ENCODE peak calls at places on chromosomes 7 and 10, in six cellular contexts. L is heart left ventricle; O is HepG2; K is NT2/D1; X is Jurkat, Clone E6-1; V is GM23248. H is an unnamed sample.

GRCh38 chr10:13882112-13882711 is 295.4 kb downstream of the PRPF18 start:
- DNase-seq in K (peak), O (no peak), L (no peak), X (no peak), V (peak), H (no peak)

GRCh38 chr10:93160829-93161228 is 87.1 kb downstream of the CYP26A1 start:
- DNase-seq in K (no peak), L (peak), X (no peak), O (no peak), V (peak), H (no peak)

GRCh38 chr10:78134919-78135318 is 101.3 kb downstream of the RPS24 start:
- DNase-seq in O (no peak), L (no peak), X (no peak), V (no peak), K (no peak), H (no peak)

GRCh38 chr10:63866075-63866746 is 345.0 kb downstream of the REEP3 start:
- DNase-seq in V (peak), O (peak), X (peak), K (peak), L (no peak), H (peak)

GRCh38 chr7:19268737-19269136 is 123.5 kb upstream of the FERD3L start:
- DNase-seq in V (peak), O (no peak), L (no peak), X (no peak), K (no peak), H (no peak)

GRCh38 chr10:72794260-72794659 is 99.3 kb upstream of the OIT3 start:
- DNase-seq in O (no peak), K (no peak), L (no peak), X (no peak), V (peak), H (no peak)

GRCh38 chr7:134434701-134435100 is 24.2 kb downstream of the AKR1B1 start:
- DNase-seq in L (no peak), V (peak), O (no peak), K (no peak), X (no peak), H (no peak)

GRCh38 chr7:45221266-45221665 is 63.7 kb downstream of the RAMP3 start:
- DNase-seq in K (no peak), L (no peak), V (no peak), O (no peak), X (no peak), H (no peak)

GRCh38 chr10:110857265-110858158 is 14.2 kb upstream of the PDCD4 start:
- DNase-seq in L (no peak), K (no peak), V (peak), O (peak), X (no peak), H (peak)

GRCh38 chr7:95676691-95677090 is 80.4 kb upstream of the PDK4 start:
- DNase-seq in X (no peak), O (no peak), K (no peak), L (no peak), V (no peak), H (no peak)

GRCh38 chr7:151918444-151918843 is 37.8 kb upstream of the GALNTL5 start:
- DNase-seq in V (no peak), O (no peak), X (no peak), K (no peak), L (no peak), H (no peak)

GRCh38 chr7:151867912-151868804 is 8.8 kb downstream of the PRKAG2 start:
- DNase-seq in O (no peak), K (no peak), L (peak), X (no peak), V (no peak), H (no peak)

GRCh38 chr7:69664433-69664832 is 66.2 kb downstream of the AUTS2 start:
- DNase-seq in L (no peak), X (no peak), K (no peak), O (no peak), V (no peak), H (no peak)

GRCh38 chr10:59595584-59595983 is 114.1 kb downstream of the SLC16A9 start:
- DNase-seq in L (no peak), V (no peak), K (no peak), X (no peak), O (no peak), H (no peak)

GRCh38 chr7:91876391-91877133 is 3.9 kb downstream of the MTERF1 start:
- DNase-seq in X (no peak), L (no peak), K (no peak), V (peak), O (no peak), H (no peak)

GRCh38 chr10:7634142-7634894 is 32.4 kb downstream of the ITIH5 start:
- DNase-seq in K (no peak), L (no peak), V (no peak), O (no peak), X (no peak), H (no peak)

GRCh38 chr10:83195021-83195420 is 944.3 kb upstream of the GHITM start:
- DNase-seq in L (no peak), O (no peak), V (no peak), K (no peak), X (no peak), H (no peak)

GRCh38 chr7:155298288-155298833 is 683 bp downstream of the INSIG1 start:
- DNase-seq in K (no peak), L (no peak), X (no peak), O (no peak), V (peak), H (peak)

GRCh38 chr7:140702774-140703173 is 6.3 kb downstream of the NDUFB2 start:
- DNase-seq in V (no peak), O (no peak), K (no peak), L (no peak), X (no peak), H (no peak)

GRCh38 chr10:100825325-100825875 is 80.0 kb downstream of the PAX2 start:
- DNase-seq in O (no peak), K (no peak), L (no peak), V (no peak), X (no peak), H (no peak)

GRCh38 chr7:106068986-106069385 is 43.1 kb downstream of the SYPL1 start:
- DNase-seq in X (no peak), V (peak), L (no peak), K (no peak), O (no peak), H (no peak)

GRCh38 chr7:99794585-99795502 is 10.9 kb upstream of the CYP3A4 start:
- DNase-seq in O (peak), V (peak), L (no peak), K (no peak), X (no peak), H (no peak)

GRCh38 chr10:105358911-105359310 is 717.8 kb downstream of the SORCS3 start:
- DNase-seq in L (no peak), K (no peak), X (no peak), O (no peak), V (no peak), H (no peak)

GRCh38 chr10:106424076-106424475 is 740.4 kb downstream of the SORCS1 start:
- DNase-seq in X (no peak), O (no peak), L (no peak), K (no peak), V (peak), H (no peak)

GRCh38 chr7:33807779-33808482 is 97.4 kb upstream of the BMPER start:
- DNase-seq in V (peak), K (peak), L (no peak), O (peak), X (peak), H (no peak)

GRCh38 chr7:99123571-99124033 is 20.3 kb downstream of the SMURF1 start:
- DNase-seq in L (no peak), K (no peak), V (peak), O (no peak), X (no peak), H (no peak)

GRCh38 chr10:35244549-35244948 is 91.8 kb upstream of the CCNY start:
- DNase-seq in O (no peak), K (no peak), X (no peak), L (no peak), V (no peak), H (no peak)
- H3K4me3 ChIP-seq in O (no peak), K (no peak), X (no peak), L (no peak), V (no peak), H (no peak)

GRCh38 chr10:68327889-68328786 is 3.7 kb upstream of the HNRNPH3 start:
- DNase-seq in V (peak), L (no peak), O (peak), X (no peak), K (no peak), H (no peak)
- H3K4me3 ChIP-seq in V (peak), L (no peak), O (peak), X (no peak), K (no peak), H (peak)

GRCh38 chr10:127148066-127148932 is 48.1 kb downstream of the INSYN2A start:
- DNase-seq in K (no peak), V (peak), X (no peak), L (no peak), O (no peak), H (no peak)
- H3K4me3 ChIP-seq in K (no peak), V (peak), X (no peak), L (no peak), O (no peak), H (no peak)

DNA sequence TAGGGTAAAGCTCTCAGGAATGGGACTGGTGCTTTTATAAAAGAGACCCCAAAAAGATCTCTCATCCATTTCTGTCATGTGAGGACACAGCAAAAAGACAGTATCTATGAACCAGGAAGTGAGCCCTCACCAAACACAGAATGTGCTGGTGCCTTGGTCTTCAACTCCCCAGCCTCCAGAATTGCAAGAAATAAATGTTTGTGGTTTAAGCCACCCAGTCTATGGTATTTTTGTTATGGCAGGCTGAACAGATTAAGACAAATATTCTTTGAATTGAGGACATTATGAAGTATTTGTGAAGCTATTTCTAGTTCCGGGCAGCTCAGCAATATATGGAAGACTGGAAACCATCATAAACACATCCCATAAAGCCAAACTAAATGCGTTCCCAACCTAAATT is 153.7 kb downstream of the GALNT17 start:
- DNase-seq in V (no peak), K (no peak), O (no peak), X (no peak), L (no peak), H (no peak)
- H3K4me3 ChIP-seq in V (no peak), K (no peak), O (no peak), X (no peak), L (no peak), H (no peak)

DNA sequence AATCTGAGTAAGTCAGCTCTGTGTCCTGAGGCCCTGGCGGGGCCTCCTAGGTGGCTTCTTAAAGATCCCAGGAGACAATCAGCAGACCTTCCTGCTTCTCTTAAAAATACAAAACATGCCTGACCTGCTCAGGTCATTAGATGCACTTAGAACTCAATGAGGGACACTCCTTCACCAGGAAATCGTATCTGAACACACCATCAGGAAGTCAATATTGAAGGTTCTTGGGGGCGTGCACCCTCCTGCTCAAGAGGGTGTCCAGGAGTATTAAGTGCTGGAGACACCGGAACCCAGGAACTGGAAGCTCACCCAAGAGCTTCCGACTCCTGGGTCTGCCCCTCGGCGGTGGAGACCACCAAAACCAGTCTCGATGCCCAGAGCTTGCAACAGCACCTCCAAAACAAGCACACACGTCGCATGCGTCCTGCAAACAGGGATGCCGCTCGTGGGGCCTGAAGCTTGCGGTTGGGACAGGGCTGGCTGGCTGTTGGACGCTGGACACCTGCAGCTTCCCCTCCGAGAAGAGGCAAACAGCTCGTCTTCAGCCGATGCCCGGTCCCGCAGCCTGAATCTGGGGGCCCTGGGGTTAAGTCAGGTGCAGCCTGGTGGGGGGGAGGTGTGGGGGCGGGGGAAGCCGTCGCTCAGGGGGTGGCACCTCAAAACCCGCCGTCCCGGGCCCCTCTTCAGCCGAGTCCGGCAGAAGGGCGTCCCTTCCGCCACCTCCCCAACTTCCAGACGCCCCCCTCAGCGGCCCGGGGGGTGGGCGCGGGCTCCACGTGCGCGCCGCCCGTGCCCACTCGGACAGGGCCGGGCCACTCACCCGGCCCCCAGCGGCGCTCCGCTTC is 722 bp downstream of the RAPGEF5 start:
- DNase-seq in L (no peak), O (peak), K (no peak), X (no peak), V (peak), H (peak)
- H3K4me3 ChIP-seq in L (no peak), O (peak), K (peak), X (peak), V (peak), H (peak)

GRCh38 chr7:27124096-27124978 is 6.2 kb downstream of the HOXA4 start:
- DNase-seq in V (no peak), L (no peak), K (no peak), X (no peak), O (no peak), H (no peak)
- H3K4me3 ChIP-seq in V (no peak), L (no peak), K (no peak), X (no peak), O (no peak), H (no peak)

DNA sequence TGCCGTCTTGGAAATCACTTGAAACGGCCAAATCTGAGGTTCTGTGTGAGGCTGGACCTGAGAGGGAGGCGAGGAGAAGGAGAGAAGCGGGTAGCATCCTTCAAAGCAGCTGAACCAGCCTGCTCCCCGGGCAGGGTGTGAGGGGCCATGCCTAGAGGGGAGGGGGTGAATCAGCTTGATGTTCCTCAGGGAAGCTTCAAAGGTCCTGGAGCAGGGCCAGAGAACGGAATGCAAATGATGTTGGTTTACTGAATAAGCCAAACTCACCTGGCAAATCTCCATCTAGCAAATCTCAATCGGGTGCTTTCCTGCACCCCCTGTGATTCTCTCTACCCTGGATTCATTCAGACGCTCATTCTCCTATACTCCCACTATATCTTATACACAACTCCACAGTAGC is 226.9 kb downstream of the WDR11 start:
- DNase-seq in O (no peak), L (no peak), X (no peak), K (no peak), V (no peak), H (no peak)
- H3K4me3 ChIP-seq in O (no peak), L (no peak), X (no peak), K (no peak), V (no peak), H (no peak)

GRCh38 chr7:52009195-52009594 is 692.6 kb upstream of the COBL start:
- DNase-seq in V (no peak), K (no peak), O (no peak), L (no peak), X (no peak), H (no peak)
- H3K4me3 ChIP-seq in V (no peak), K (no peak), O (no peak), L (no peak), X (no peak), H (no peak)

GRCh38 chr10:117162093-117163021 is 24.3 kb upstream of the VAX1 start:
- DNase-seq in L (no peak), O (no peak), K (no peak), X (no peak), V (no peak), H (no peak)
- H3K4me3 ChIP-seq in L (no peak), O (no peak), K (no peak), X (no peak), V (no peak), H (no peak)

GRCh38 chr7:81693080-81693479 is 76.8 kb downstream of the HGF start:
- DNase-seq in V (no peak), O (no peak), X (no peak), K (no peak), L (no peak), H (no peak)
- H3K4me3 ChIP-seq in V (no peak), O (no peak), X (no peak), K (no peak), L (no peak), H (no peak)

H was measured in MM.1S.